ENCODE peak calls at places on chromosomes 16 and 17, in nine cellular contexts. L is HFF-Myc; N is uterus; T is HEK293T; O is myocyte; M is right atrium auricular region; Y is GM19239; B is ovary; V is CD8-positive, alpha-beta memory T cell. X is an unnamed sample.

GRCh38 chr16:10868089-10868488 is 8.9 kb upstream of the CIITA start:
- DNase-seq in N (no peak), B (no peak), V (no peak), L (no peak), M (no peak), Y (no peak), O (no peak), T (no peak), X (no peak)

GRCh38 chr17:63191610-63192009 is 225.6 kb downstream of the TANC2 start:
- DNase-seq in B (no peak), T (no peak), L (no peak), M (no peak), V (no peak), N (no peak), Y (no peak), O (no peak), X (no peak)

GRCh38 chr17:82000803-82001649 is 21.7 kb downstream of the CENPX start:
- DNase-seq in V (no peak), M (no peak), B (no peak), Y (no peak), L (no peak), T (no peak), O (peak), N (no peak), X (no peak)

GRCh38 chr16:3878610-3879009 is 1.9 kb downstream of the CREBBP start:
- DNase-seq in M (no peak), B (no peak), O (peak), T (no peak), L (no peak), Y (no peak), V (no peak), N (no peak), X (no peak)

GRCh38 chr16:1435921-1436697 is 5.2 kb downstream of the PERCC1 start:
- DNase-seq in O (no peak), Y (no peak), L (no peak), T (no peak), V (no peak), B (no peak), N (no peak), M (no peak), X (no peak)

GRCh38 chr17:16131593-16131992 is 83.7 kb downstream of the NCOR1 start:
- DNase-seq in L (no peak), B (no peak), M (no peak), N (no peak), O (no peak), T (no peak), V (no peak), Y (no peak), X (no peak)

GRCh38 chr16:75550211-75550662 is 5.8 kb downstream of the TMEM231 start:
- DNase-seq in V (no peak), Y (peak), N (peak), O (peak), L (no peak), B (no peak), T (peak), M (no peak), X (no peak)

GRCh38 chr16:29900102-29900887 is at the start of gene ASPHD1:
- DNase-seq in B (peak), L (peak), T (peak), N (peak), O (peak), M (no peak), V (peak), Y (peak), X (peak)

GRCh38 chr17:67289174-67289876 is 44.3 kb upstream of the HELZ start:
- DNase-seq in V (no peak), M (peak), T (no peak), N (peak), B (peak), O (peak), Y (no peak), L (no peak), X (no peak)

GRCh38 chr16:89722392-89723278 is 1.3 kb downstream of the ZNF276 start:
- DNase-seq in B (no peak), T (no peak), Y (no peak), V (peak), N (peak), M (peak), L (no peak), O (no peak), X (no peak)

GRCh38 chr17:20935740-20936139 is 107.1 kb downstream of the USP22 start:
- DNase-seq in N (no peak), O (peak), Y (no peak), B (no peak), V (no peak), T (no peak), M (no peak), L (peak), X (no peak)

X was measured in NCI-H2107.